ENCODE peak calls at places on chromosomes 7 and 10, in ten cellular contexts. B is NCI-H524; A is AG08395; V is stimulated activated CD8-positive, alpha-beta memory T cell treated with anti-CD3 and anti-CD28 coated beads, Interleukin-7, amount 100 ng/mL, for 1 hour; G is nephron progenitor cell; H is epithelial cell of esophagus; K is HCT116; X is hippocampal formation; D is mucosa of gallbladder; F is CD4-positive, CD25-positive, alpha-beta regulatory T cell. R is an unnamed sample.

GRCh38 chr7:140231779-140232491 is 55.2 kb upstream of the KDM7A start:
- DNase-seq in B (no peak), A (no peak), V (no peak), G (no peak), H (peak), K (no peak), X (no peak), D (no peak), F (peak), R (no peak)

GRCh38 chr7:37901236-37901827 is 15.3 kb downstream of the SFRP4 start:
- DNase-seq in B (no peak), A (peak), V (no peak), G (no peak), H (peak), K (peak), X (no peak), D (no peak), F (no peak), R (peak)

GRCh38 chr10:103653581-103654020 is 160.1 kb downstream of the NEURL1 start:
- DNase-seq in B (no peak), A (no peak), V (no peak), G (no peak), H (peak), K (no peak), X (no peak), D (peak), F (no peak), R (no peak)

GRCh38 chr7:4115442-4115841 is 566.7 kb upstream of the FOXK1 start:
- DNase-seq in B (no peak), A (no peak), V (no peak), G (no peak), H (no peak), K (no peak), X (no peak), D (no peak), F (no peak), R (no peak)

GRCh38 chr7:102111758-102112119 is 174.9 kb upstream of the SH2B2 start:
- DNase-seq in B (no peak), A (no peak), V (no peak), G (no peak), H (no peak), K (no peak), X (no peak), D (no peak), F (no peak), R (peak)

GRCh38 chr10:38157270-38157685 is 63.1 kb downstream of the ZNF37A start:
- DNase-seq in B (no peak), A (no peak), V (no peak), G (no peak), H (no peak), K (no peak), X (no peak), D (no peak), F (no peak), R (no peak)

GRCh38 chr7:64182036-64182790 is 24.8 kb upstream of the ZNF735 start:
- DNase-seq in B (no peak), A (no peak), V (no peak), G (no peak), H (no peak), K (no peak), X (no peak), D (no peak), F (no peak), R (no peak)

GRCh38 chr7:22726345-22726848 is 603 bp upstream of the IL6 start:
- DNase-seq in B (peak), A (peak), V (no peak), G (peak), H (peak), K (peak), X (no peak), D (peak), F (peak), R (peak)

GRCh38 chr10:60289800-60290199 is 99.9 kb downstream of the ANK3 start:
- DNase-seq in B (no peak), A (no peak), V (no peak), G (no peak), H (no peak), K (no peak), X (no peak), D (no peak), F (no peak), R (no peak)

GRCh38 chr10:130301026-130301892 is 165.1 kb downstream of the GLRX3 start:
- DNase-seq in B (peak), A (no peak), V (peak), G (no peak), H (peak), K (no peak), X (peak), D (peak), F (peak), R (no peak)

GRCh38 chr7:26202019-26202985 is 757 bp downstream of the CBX3 start:
- DNase-seq in B (peak), A (peak), V (no peak), G (peak), H (peak), K (no peak), X (peak), D (peak), F (no peak), R (peak)

R was measured in GM23338.